ENCODE peak calls at places on chromosomes 3 and 15, in nine cellular contexts. G is PC-9, R is AG09309, Y is IMR-90, U is heart left ventricle, S is Peyer's patch, P is OCI-LY7, C is GM12865, O is transverse colon. L is an unnamed sample.

GRCh38 chr3:40477671-40478070 is 749 bp downstream of the ZNF619 start:
- DNase-seq in G (no peak), R (no peak), Y (no peak), U (no peak), S (no peak), P (no peak), C (no peak), O (no peak), L (no peak)

GRCh38 chr15:70284438-70285214 is 186.9 kb upstream of the TLE3 start:
- DNase-seq in G (no peak), R (no peak), Y (no peak), U (peak), S (peak), P (no peak), C (no peak), O (no peak), L (no peak)

GRCh38 chr3:171058058-171058457 is 31.5 kb upstream of the SLC2A2 start:
- DNase-seq in G (no peak), R (peak), Y (peak), U (no peak), S (no peak), P (no peak), C (no peak), O (no peak), L (no peak)

GRCh38 chr15:90201150-90201943 is at the start of gene SEMA4B:
- DNase-seq in G (peak), R (no peak), Y (peak), U (peak), S (peak), P (peak), C (peak), O (peak), L (no peak)

GRCh38 chr3:132659000-132659369 is 624 bp downstream of the ACAD11 start:
- DNase-seq in G (no peak), R (no peak), Y (no peak), U (no peak), S (no peak), P (no peak), C (no peak), O (no peak), L (no peak)

GRCh38 chr3:169871129-169871886 is 1.6 kb upstream of the LRRC31 start:
- DNase-seq in G (no peak), R (no peak), Y (no peak), U (no peak), S (no peak), P (peak), C (peak), O (peak), L (no peak)

GRCh38 chr3:173501941-173502489 is 104.5 kb downstream of the NLGN1 start:
- DNase-seq in G (no peak), R (peak), Y (peak), U (no peak), S (no peak), P (no peak), C (no peak), O (no peak), L (no peak)

GRCh38 chr3:78703944-78704343 is 1063.9 kb downstream of the ROBO1 start:
- DNase-seq in G (no peak), R (no peak), Y (no peak), U (no peak), S (no peak), P (no peak), C (no peak), O (no peak), L (no peak)

GRCh38 chr3:8847317-8847716 is 77.9 kb upstream of the OXTR start:
- DNase-seq in G (no peak), R (no peak), Y (no peak), U (no peak), S (no peak), P (no peak), C (no peak), O (no peak), L (no peak)

DNA sequence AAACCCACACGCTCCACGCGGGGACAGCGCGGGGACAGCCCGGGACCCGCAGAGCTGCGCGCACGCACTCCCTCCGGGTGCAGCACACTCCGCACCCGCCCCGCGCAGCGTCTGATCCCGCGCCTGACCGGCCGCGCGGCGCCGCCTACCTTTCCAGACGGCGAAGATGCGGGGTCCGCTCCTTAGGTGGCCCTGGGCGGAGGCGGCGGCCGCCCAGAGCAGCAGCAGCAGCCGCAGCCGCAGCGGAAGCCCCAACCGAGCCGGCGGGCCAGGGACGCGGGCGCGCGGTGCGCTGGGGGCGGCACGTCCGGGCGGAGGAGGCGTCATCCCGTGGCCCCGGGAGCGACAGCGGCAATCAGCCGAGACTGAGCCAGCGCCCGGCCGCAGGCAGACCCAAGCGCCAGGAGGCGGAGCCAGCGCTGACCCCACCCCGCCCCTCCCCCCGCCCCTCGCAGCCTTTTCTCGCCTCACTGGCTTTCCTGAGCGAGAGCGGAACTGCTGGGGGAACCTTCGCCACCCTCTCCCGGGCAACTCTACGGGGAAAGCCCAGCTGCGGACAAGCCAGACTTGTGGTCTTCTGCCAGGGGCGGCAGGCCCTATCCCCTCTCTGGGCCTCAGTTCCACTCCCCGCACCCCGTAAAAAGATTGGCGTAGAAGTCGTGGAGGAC is at the start of gene SEMA7A:
- DNase-seq in G (peak), R (no peak), Y (peak), U (peak), S (peak), P (peak), C (peak), O (peak), L (peak)
- H3K4me3 ChIP-seq in G (peak), R (peak), Y (peak), U (peak), S (peak), P (peak), C (peak), O (peak), L (peak)

GRCh38 chr3:17979248-17979647 is 236.8 kb upstream of the TBC1D5 start:
- DNase-seq in G (no peak), R (no peak), Y (no peak), U (no peak), S (no peak), P (peak), C (no peak), O (peak), L (no peak)
- TF ChIP-seq CTCF in G (no peak), R (peak), Y (no peak), U (peak), S (no peak), P (peak), C (no peak), O (no peak), L (no peak)

GRCh38 chr15:23564798-23565394 is 578 bp upstream of the MKRN3 start:
- DNase-seq in G (no peak), R (no peak), Y (no peak), U (no peak), S (no peak), P (no peak), C (no peak), O (no peak), L (no peak)
- H3K4me3 ChIP-seq in G (peak), R (peak), Y (no peak), U (no peak), S (no peak), P (no peak), C (no peak), O (no peak), L (peak)

DNA sequence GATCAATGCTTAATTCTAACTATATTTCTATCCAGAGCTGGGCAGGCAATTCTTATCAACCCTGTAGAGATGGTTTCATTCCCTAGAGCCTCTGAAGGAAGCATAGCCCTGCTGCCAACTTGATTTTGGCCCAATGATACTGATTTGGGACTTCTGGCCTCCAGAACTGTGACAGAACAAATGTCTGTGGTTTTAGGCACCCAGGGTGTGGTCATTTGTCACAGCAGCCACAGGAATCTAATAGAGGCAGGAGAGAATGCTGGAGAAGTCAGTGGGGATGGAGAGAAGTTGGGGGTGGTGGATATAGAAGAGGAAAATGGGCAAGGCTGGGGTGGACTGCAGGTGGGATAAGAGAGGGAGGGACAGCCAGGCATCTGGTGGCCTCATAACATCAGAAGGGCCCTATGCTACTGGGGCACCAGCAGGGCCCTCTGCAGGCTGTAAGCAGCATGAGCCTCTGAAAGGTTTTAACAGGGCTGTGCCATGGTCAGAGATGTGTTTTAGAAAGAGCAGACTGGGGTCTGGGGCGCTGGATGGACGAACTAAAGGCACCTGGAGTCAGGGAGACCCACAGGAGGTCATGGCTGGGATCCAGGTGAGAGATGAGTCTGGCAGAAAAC is 19.8 kb downstream of the MRPS11 start:
- DNase-seq in G (no peak), R (no peak), Y (no peak), U (no peak), S (no peak), P (no peak), C (no peak), O (no peak), L (no peak)
- TF ChIP-seq CTCF in G (no peak), R (no peak), Y (no peak), U (no peak), S (no peak), P (no peak), C (no peak), O (no peak), L (no peak)